ENCODE peak calls at places on chromosomes 5 and 9, in seven cellular contexts. Q is CD8-positive, alpha-beta T cell; F is cardiac fibroblast; E is uterus; G is AG04450; C is H7; Z is spleen. S is an unnamed sample.
A peak's percentile ranks its signal among the peaks of the same experiment; 100 is the strongest.

GRCh38 chr5:90802695-90803317 is 244.2 kb downstream of the ADGRV1 start:
- DNase-seq in C (peak; percentile 60), E (no peak), F (peak; percentile 41), Z (no peak), G (no peak), Q (no peak), S (no peak)

GRCh38 chr5:178466342-178466741 is 123.9 kb downstream of the COL23A1 start:
- DNase-seq in Z (no peak), C (peak; percentile 39), G (no peak), F (no peak), E (no peak), Q (no peak), S (no peak)

GRCh38 chr9:135552021-135552697 is 6.2 kb downstream of the OBP2A start:
- DNase-seq in Z (no peak), G (no peak), E (no peak), Q (no peak), C (no peak), F (no peak), S (no peak)

GRCh38 chr9:78261403-78262001 is 25.6 kb downstream of the CEP78 start:
- DNase-seq in G (peak; percentile 8), Q (no peak), F (peak; percentile 68), E (no peak), C (peak; percentile 29), Z (no peak), S (no peak)

GRCh38 chr5:160521392-160521663 is 99.7 kb downstream of the PTTG1 start:
- DNase-seq in G (no peak), Q (no peak), Z (no peak), E (no peak), F (no peak), C (no peak), S (no peak)

GRCh38 chr9:113669523-113670115 is 206.1 kb downstream of the RGS3 start:
- DNase-seq in G (peak; percentile 32), E (no peak), Z (no peak), C (no peak), F (no peak), Q (no peak), S (no peak)

GRCh38 chr5:147143215-147143614 is 91.6 kb upstream of the STK32A start:
- DNase-seq in G (no peak), C (no peak), F (no peak), E (no peak), Q (no peak), Z (no peak), S (no peak)

GRCh38 chr9:113632776-113633590 is 169.5 kb downstream of the RGS3 start:
- DNase-seq in Z (peak; percentile 38), Q (no peak), E (no peak), F (no peak), G (no peak), C (no peak), S (no peak)

GRCh38 chr9:4862506-4863250 is 69.9 kb downstream of the RCL1 start:
- DNase-seq in F (peak; percentile 64), E (peak; percentile 36), Q (no peak), G (no peak), Z (no peak), C (no peak), S (peak; percentile 35)

DNA sequence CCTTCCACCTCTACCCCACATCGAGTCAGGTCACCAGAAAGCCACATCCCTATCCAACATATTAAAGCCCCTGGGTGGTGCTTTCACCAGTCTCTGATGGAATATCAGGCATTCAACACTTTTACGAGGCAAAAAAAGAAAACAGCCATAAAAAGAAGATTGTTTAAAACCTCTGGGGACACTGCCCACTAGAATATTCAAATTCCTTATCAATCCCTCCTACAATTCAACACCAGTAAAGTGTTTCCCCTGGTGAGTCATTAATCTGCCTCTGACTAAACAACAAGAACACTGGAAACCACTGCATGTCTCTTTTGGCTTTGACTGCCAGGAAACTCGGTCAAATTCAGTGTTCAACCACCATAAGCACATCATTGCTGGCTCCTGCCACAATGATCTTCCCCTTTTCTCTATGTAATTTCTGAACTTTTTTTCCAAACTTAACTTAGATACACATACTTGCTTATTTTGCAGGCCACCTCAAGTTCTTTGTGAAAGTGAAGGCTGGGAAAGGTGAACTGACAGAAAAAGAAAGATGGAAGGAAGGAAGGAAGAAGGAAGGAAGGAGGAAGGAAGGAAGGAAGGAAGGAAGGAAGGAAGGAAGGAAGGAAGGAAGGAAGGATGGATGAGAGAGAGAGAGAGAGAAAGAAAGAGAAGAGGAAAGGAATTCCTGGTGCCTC is 105.3 kb downstream of the PAX5 start:
- DNase-seq in E (no peak), Z (no peak), C (no peak), F (peak; percentile 75), Q (no peak), G (no peak), S (no peak)
- H3K4me3 ChIP-seq in E (no peak overlapping the region), Z (no peak overlapping the region), C (no peak overlapping the region), F (no peak overlapping the region), Q (no peak overlapping the region), G (no peak overlapping the region), S (no peak overlapping the region)

DNA sequence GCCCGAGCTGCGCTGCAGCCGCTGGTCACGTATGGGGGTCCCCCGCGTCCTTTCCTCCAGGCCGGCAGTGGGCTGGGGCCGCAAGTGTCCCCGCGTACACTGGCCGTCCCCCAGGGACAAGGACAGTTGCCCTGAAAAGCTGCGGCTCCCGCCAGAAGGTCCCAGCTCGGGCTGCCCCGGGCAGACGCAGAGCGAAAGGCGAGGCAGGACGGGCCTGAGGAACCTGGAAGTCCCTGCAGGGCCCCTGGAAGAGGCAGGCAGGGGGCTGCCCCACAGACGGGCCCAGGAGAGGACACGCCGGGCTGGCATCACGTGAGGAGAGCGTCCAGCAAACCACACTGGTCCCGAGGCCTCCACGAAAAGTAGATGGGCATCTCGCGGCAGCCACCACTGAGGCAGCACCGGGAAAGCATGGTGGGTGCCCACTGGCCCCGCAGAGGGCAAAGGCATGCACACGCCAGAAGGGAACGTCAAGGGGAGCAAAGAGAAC is 3.2 kb upstream of the NKD2 start:
- DNase-seq in G (no peak), Q (no peak), Z (peak; percentile 72), E (no peak), F (no peak), C (peak; percentile 71), S (no peak)
- H3K4me3 ChIP-seq in G (no peak overlapping the region), Q (peak overlapping the region; percentile 35), Z (peak overlapping the region; percentile 69), E (peak overlapping the region; percentile 29), F (no peak overlapping the region), C (no peak overlapping the region), S (peak overlapping the region; percentile 65)

GRCh38 chr5:56507348-56507930 is 274.3 kb upstream of the ANKRD55 start:
- DNase-seq in E (no peak), Z (no peak), F (no peak), Q (no peak), G (no peak), C (no peak), S (no peak)
- H3K4me3 ChIP-seq in E (no peak overlapping the region), Z (no peak overlapping the region), F (no peak overlapping the region), Q (no peak overlapping the region), G (no peak overlapping the region), C (no peak overlapping the region), S (no peak overlapping the region)

GRCh38 chr5:135087950-135088349 is 53.9 kb upstream of the PITX1 start:
- DNase-seq in F (no peak), C (no peak), E (no peak), Q (no peak), G (no peak), Z (peak; percentile 23), S (no peak)

GRCh38 chr5:135086326-135086725 is 52.3 kb upstream of the PITX1 start:
- DNase-seq in Z (peak; percentile 34), F (no peak), Q (no peak), E (no peak), G (no peak), C (no peak), S (no peak)

GRCh38 chr5:135085936-135086235 is 51.9 kb upstream of the PITX1 start:
- DNase-seq in Q (no peak), C (no peak), F (no peak), E (no peak), G (no peak), Z (peak; percentile 44), S (no peak)

GRCh38 chr5:135081240-135081639 is 47.2 kb upstream of the PITX1 start:
- DNase-seq in Q (no peak), G (no peak), C (no peak), Z (no peak), F (no peak), E (no peak), S (no peak)

GRCh38 chr5:135085133-135085935 is 51.3 kb upstream of the PITX1 start:
- DNase-seq in Q (no peak), G (no peak), F (no peak), E (no peak), C (no peak), Z (peak; percentile 15), S (no peak)
- H3K4me3 ChIP-seq in Q (no peak overlapping the region), G (no peak overlapping the region), F (no peak overlapping the region), E (no peak overlapping the region), C (no peak overlapping the region), Z (no peak overlapping the region), S (no peak overlapping the region)

GRCh38 chr9:131739988-131740648 is at the start of gene RAPGEF1:
- DNase-seq in E (peak; percentile 76), Z (peak; percentile 97), F (peak; percentile 51), G (no peak), Q (peak; percentile 81), C (peak; percentile 97), S (peak; percentile 90)
- H3K4me3 ChIP-seq in E (peak within 1 kb of the TSS; percentile 63), Z (peak within 1 kb of the TSS; percentile 84), F (peak within 1 kb of the TSS; percentile 67), G (peak within 1 kb of the TSS; percentile 78), Q (peak within 1 kb of the TSS; percentile 66), C (peak within 1 kb of the TSS; percentile 63), S (peak within 1 kb of the TSS; percentile 71)